ENCODE peak calls at places on chromosomes 11 and 22, in five cellular contexts. B is GM12878, G is K562, J is A549, E is endothelial cell of umbilical vein. K is an unnamed sample.

GRCh38 chr22:40180403-40180802 is 2.7 kb downstream of the TNRC6B start:
- DNase-seq in J (no peak), E (no peak), G (no peak), B (no peak), K (no peak)

GRCh38 chr11:69775163-69775755 is at the start of gene FGF4:
- DNase-seq in E (no peak), G (no peak), J (no peak), B (no peak), K (no peak)

GRCh38 chr11:96001037-96001436 is 77.1 kb upstream of the MTMR2 start:
- DNase-seq in B (no peak), J (no peak), E (no peak), G (no peak), K (no peak)

GRCh38 chr11:62604460-62605130 is 2.9 kb upstream of the MTA2 start:
- DNase-seq in E (no peak), G (no peak), B (no peak), J (no peak), K (no peak)

GRCh38 chr22:22670076-22670795 is 25.8 kb downstream of the GGTLC2 start:
- DNase-seq in J (no peak), G (no peak), B (no peak), E (no peak), K (no peak)

GRCh38 chr11:68498903-68499883 is 38.6 kb downstream of the PPP6R3 start:
- DNase-seq in G (no peak), J (no peak), B (peak; percentile 24), E (no peak), K (no peak)

GRCh38 chr22:38788846-38789245 is 5.1 kb downstream of the DNAL4 start:
- DNase-seq in J (no peak), E (no peak), B (no peak), G (no peak), K (no peak)

GRCh38 chr11:77269484-77270123 is 31.9 kb downstream of the GDPD4 start:
- DNase-seq in G (no peak), J (no peak), B (no peak), E (no peak), K (no peak)

GRCh38 chr11:8026982-8027381 is 39.8 kb downstream of the EIF3F start:
- DNase-seq in G (no peak), E (no peak), J (no peak), B (no peak), K (no peak)

GRCh38 chr11:120658071-120658423 is 146.5 kb downstream of the GRIK4 start:
- DNase-seq in B (peak; percentile 40), E (no peak), J (no peak), G (no peak), K (peak; percentile 28)

GRCh38 chr11:6468712-6469495 is 4.8 kb downstream of the TRIM3 start:
- DNase-seq in B (peak; percentile 72), G (peak; percentile 89), J (no peak), E (peak; percentile 97), K (peak; percentile 75)

GRCh38 chr22:26417406-26417805 is 11.7 kb upstream of the ASPHD2 start:
- DNase-seq in E (no peak), B (no peak), J (no peak), G (no peak), K (no peak)

GRCh38 chr11:28144808-28145207 is 36.6 kb downstream of the METTL15 start:
- DNase-seq in G (no peak), B (no peak), J (no peak), E (no peak), K (peak; percentile 15)

GRCh38 chr11:28142724-28143123 is 34.5 kb downstream of the METTL15 start:
- DNase-seq in G (no peak), B (no peak), J (no peak), E (no peak), K (no peak)

GRCh38 chr11:28140689-28141455 is 32.7 kb downstream of the METTL15 start:
- DNase-seq in G (no peak), E (no peak), B (no peak), J (no peak), K (no peak)

GRCh38 chr11:28146123-28146751 is 38.0 kb downstream of the METTL15 start:
- DNase-seq in B (no peak), E (peak; percentile 87), J (peak; percentile 60), G (peak; percentile 9), K (peak; percentile 49)
- TF ChIP-seq MAX in B (no peak), E (no peak), J (peak; percentile 37), G (no peak), K (no peak)

DNA sequence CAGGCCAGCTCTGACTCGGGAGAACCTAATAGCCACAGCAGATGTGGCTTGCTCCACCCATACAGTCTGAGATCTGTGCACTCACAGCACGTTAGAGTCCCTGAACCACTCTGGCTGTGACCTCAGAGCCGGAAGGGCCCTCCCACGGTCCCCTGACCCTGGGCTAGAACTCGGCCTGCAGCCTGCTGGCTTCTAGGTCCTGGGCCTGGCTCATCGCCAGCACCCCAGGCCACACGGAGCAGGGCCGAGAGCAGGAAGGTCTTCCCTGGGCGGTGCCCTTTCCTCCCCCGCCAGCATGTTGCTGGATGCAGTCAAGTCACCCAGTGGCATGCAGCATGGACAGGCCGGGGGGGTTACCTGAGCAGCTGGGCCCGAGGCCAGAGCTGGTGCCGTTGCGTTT is 35.3 kb upstream of the TTLL12 start:
- DNase-seq in B (no peak), E (no peak), J (no peak), G (peak; percentile 72), K (no peak)
- TF ChIP-seq MYC in B (no peak), E (no peak), J (no peak), G (no peak), K (no peak)

DNA sequence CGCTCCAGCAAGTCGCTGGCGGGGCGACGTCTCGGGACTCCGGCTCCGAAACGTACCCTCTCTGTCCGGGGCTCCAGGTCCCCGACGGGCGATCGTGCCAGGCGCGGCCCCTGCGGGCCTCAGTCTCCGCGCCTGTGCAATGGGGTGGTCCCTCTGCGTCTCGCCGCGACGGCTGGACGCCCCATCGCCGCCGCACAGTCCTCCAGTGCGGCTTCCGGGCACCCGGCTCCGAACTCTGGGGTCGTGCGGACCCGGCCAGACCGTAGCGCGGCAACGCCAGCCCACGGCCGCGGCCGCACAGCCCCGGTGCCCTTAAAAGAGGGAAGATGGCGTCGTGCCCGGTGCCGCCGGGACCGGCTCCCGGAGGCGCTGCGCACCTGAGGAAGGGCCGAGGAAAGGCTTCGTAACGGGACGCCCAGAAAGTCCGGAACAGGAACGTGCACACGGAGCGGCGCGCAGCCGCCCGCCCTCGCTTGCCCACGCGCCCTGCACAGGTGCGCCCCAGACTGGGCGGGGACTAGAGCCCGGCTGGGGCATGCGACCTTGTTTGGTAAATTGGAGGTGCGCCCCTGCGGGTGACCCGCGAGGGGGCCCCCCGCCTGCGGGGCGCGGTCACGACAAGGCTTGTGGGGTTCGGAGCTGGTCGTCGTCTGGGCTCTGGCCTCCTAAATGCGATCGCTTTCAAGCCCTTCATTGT is 525 bp downstream of the BIK start:
- DNase-seq in E (no peak), G (no peak), J (no peak), B (no peak), K (peak; percentile 46)
- TF ChIP-seq MAX in E (no peak), G (no peak), J (peak; percentile 35), B (no peak), K (no peak)

GRCh38 chr22:35894464-35894878 is 134.2 kb downstream of the RBFOX2 start:
- DNase-seq in E (no peak), G (no peak), B (no peak), J (no peak), K (no peak)

GRCh38 chr22:35896306-35896705 is 132.3 kb downstream of the RBFOX2 start:
- DNase-seq in B (no peak), G (no peak), E (no peak), J (no peak), K (no peak)

GRCh38 chr22:35892192-35892591 is 136.4 kb downstream of the RBFOX2 start:
- DNase-seq in E (peak; percentile 64), B (no peak), G (no peak), J (no peak), K (no peak)

GRCh38 chr22:35893698-35894097 is 134.9 kb downstream of the RBFOX2 start:
- DNase-seq in B (no peak), J (no peak), E (peak; percentile 40), G (no peak), K (no peak)

DNA sequence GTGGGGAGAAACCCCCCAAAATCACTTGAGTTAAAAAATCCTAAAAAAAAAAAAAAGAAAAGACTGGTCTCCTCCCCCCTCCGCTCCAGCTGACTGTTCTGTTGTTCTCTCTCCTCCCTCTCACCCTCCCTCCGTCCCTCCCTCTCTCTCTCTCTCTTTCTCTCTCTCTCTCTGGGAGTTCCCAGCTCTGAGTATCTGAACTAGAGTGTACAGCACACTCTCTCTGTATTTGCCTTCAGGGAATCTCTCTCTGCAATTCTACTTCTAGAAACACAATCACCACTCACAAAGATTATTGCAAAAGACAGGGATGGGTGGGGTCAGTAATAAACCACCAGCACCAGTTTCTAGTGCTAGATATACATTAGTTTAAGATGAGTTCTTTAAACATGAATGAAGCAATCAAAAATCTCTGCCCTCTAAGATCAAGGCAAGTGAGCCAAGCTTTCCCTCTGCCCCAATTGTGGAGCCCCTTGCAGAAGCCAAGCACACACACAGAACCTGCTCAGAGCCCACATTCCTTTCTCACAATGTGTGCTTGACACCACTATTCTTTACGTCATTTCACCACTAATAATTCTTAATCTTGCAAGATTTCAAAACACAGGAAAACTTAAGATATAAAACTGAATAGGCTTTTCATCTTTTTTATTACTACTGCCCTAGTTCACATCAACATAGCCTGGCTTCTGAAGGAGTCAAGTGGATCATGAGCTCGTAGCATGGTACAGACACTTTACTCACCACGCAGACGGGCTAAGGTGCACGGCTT is 133.5 kb downstream of the RBFOX2 start:
- DNase-seq in G (no peak), J (no peak), E (no peak), B (no peak), K (peak; percentile 18)
- TF ChIP-seq MYC in G (no peak), J (no peak), E (no peak), B (no peak), K (no peak)

K was measured in NB4.